ENCODE peak calls at places on chromosome 15, in seven cellular contexts. O is sigmoid colon, M is H1, E is HepG2, D is HCT116, V is breast epithelium, J is stomach. L is an unnamed sample.

GRCh38 chr15:78101423-78102105 is 9.2 kb downstream of the SH2D7 start:
- DNase-seq in V (no peak), M (no peak), E (no peak), D (no peak), J (no peak), O (peak; percentile 36), L (no peak)

GRCh38 chr15:47844437-47844836 is 127.1 kb downstream of the SEMA6D start:
- DNase-seq in E (no peak), J (no peak), M (no peak), D (no peak), V (no peak), O (no peak), L (no peak)

GRCh38 chr15:76987896-76988860 is 6.7 kb upstream of the PSTPIP1 start:
- DNase-seq in J (no peak), D (no peak), V (no peak), O (peak; percentile 80), M (no peak), E (no peak), L (no peak)

GRCh38 chr15:90834626-90835025 is 33.8 kb upstream of the FURIN start:
- DNase-seq in E (no peak), D (no peak), M (no peak), J (no peak), V (no peak), O (no peak), L (no peak)

GRCh38 chr15:70327328-70328136 is 229.8 kb upstream of the TLE3 start:
- DNase-seq in V (no peak), D (no peak), M (peak; percentile 39), O (no peak), E (no peak), J (no peak), L (no peak)

GRCh38 chr15:84970832-84971231 is 10.8 kb upstream of the PDE8A start:
- DNase-seq in M (no peak), E (no peak), D (no peak), O (no peak), V (no peak), J (no peak), L (no peak)

GRCh38 chr15:66765478-66766281 is 63.6 kb downstream of the SMAD6 start:
- DNase-seq in E (peak; percentile 93), M (no peak), V (peak; percentile 72), O (peak; percentile 60), D (peak; percentile 81), J (peak; percentile 97), L (no peak)

GRCh38 chr15:79769081-79769481 is 127.7 kb downstream of the MTHFS start:
- DNase-seq in D (peak; percentile 10), O (no peak), J (no peak), M (no peak), V (no peak), E (peak; percentile 19), L (no peak)

GRCh38 chr15:47439146-47439869 is 278.0 kb upstream of the SEMA6D start:
- DNase-seq in J (no peak), O (no peak), D (no peak), E (no peak), V (no peak), M (no peak), L (no peak)

GRCh38 chr15:31433101-31433500 is 106.5 kb downstream of the KLF13 start:
- DNase-seq in M (no peak), O (no peak), V (no peak), J (no peak), D (no peak), E (no peak), L (no peak)

GRCh38 chr15:90145259-90145658 is 43.0 kb upstream of the IDH2 start:
- DNase-seq in E (no peak), J (no peak), M (no peak), V (no peak), D (no peak), O (no peak), L (no peak)

GRCh38 chr15:27271258-27271657 is 300.3 kb downstream of the GABRG3 start:
- DNase-seq in D (no peak), V (no peak), M (peak; percentile 64), E (no peak), O (no peak), J (no peak), L (peak; percentile 57)

GRCh38 chr15:75809986-75810750 is 33.1 kb upstream of the UBE2Q2 start:
- DNase-seq in V (no peak), M (peak; percentile 72), J (peak; percentile 34), D (peak; percentile 45), O (no peak), E (peak; percentile 44), L (no peak)

GRCh38 chr15:80093854-80094418 is 34.5 kb downstream of the ZFAND6 start:
- DNase-seq in V (no peak), O (peak; percentile 82), D (no peak), J (peak; percentile 53), M (no peak), E (no peak), L (peak; percentile 65)

GRCh38 chr15:82933576-82933975 is 18.9 kb downstream of the HOMER2 start:
- DNase-seq in O (no peak), J (no peak), V (no peak), D (no peak), M (no peak), E (no peak), L (no peak)

GRCh38 chr15:90126457-90127435 is 24.5 kb upstream of the IDH2 start:
- DNase-seq in D (no peak), V (no peak), J (peak; percentile 70), M (peak; percentile 71), O (peak; percentile 63), E (peak; percentile 64), L (peak; percentile 55)

GRCh38 chr15:99016680-99017321 is 9.2 kb upstream of the PGPEP1L start:
- DNase-seq in M (peak; percentile 41), V (no peak), E (no peak), J (no peak), O (no peak), D (no peak), L (no peak)
- TF ChIP-seq POLR2AphosphoS5 in M (no peak), V (no peak), E (no peak), J (no peak), O (peak; percentile 10), D (no peak), L (no peak)

GRCh38 chr15:101651753-101652097 is 456 bp downstream of the TM2D3 start:
- DNase-seq in M (no peak), V (peak; percentile 54), E (peak; percentile 21), D (no peak), O (no peak), J (no peak), L (no peak)

GRCh38 chr15:101652783-101653430 is 726 bp upstream of the TM2D3 start:
- DNase-seq in E (no peak), D (no peak), M (no peak), O (peak; percentile 72), V (no peak), J (no peak), L (no peak)

GRCh38 chr15:101650145-101650544 is 2.0 kb downstream of the TM2D3 start:
- DNase-seq in E (no peak), V (no peak), D (no peak), M (no peak), O (no peak), J (no peak), L (no peak)

GRCh38 chr15:101654191-101654590 is 2.0 kb upstream of the TM2D3 start:
- DNase-seq in J (no peak), M (no peak), V (no peak), D (no peak), E (no peak), O (no peak), L (no peak)

GRCh38 chr15:101652098-101652782 is at the start of gene TM2D3:
- DNase-seq in J (peak; percentile 95), O (peak; percentile 96), V (peak; percentile 92), M (peak; percentile 94), D (peak; percentile 73), E (peak; percentile 80), L (peak; percentile 95)
- TF ChIP-seq POLR2A in J (peak; percentile 34), O (peak; percentile 83), V (peak; percentile 90), M (peak; percentile 75), D (peak; percentile 84), E (peak; percentile 94), L (peak; percentile 16)

DNA sequence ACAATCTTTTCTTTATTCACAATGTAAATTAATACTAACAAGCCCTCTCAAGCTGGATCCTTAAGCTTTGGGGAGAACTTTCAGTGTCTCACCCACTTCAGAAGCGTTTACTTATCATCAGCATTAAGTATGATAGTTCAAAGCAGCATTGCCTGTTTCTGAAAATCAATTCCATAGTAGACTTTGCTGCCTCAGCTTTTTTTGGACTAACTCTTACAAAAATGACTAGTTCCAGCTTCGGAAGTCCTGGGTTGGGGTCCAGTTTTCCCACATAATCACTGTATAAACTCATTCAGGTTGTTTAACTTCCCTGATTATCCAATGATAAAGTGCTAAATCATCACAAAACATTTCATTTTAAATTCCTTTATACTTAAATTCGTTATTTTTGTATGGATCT is 114.4 kb downstream of the NR2F2 start:
- DNase-seq in J (no peak), V (no peak), D (no peak), O (no peak), M (no peak), E (no peak), L (no peak)
- H3K27me3 ChIP-seq in J (no peaks in the 10 kb centered on the region), V (peaks cover 9% of the 10 kb centered on the region), D (peaks cover 47% of the 10 kb centered on the region), O (no peaks in the 10 kb centered on the region), M (peaks cover 1% of the 10 kb centered on the region), E (no peaks in the 10 kb centered on the region), L (no peaks in the 10 kb centered on the region)

GRCh38 chr15:100167884-100168375 is 173.8 kb downstream of the ADAMTS17 start:
- DNase-seq in E (no peak), V (no peak), D (no peak), J (no peak), M (no peak), O (no peak), L (no peak)
- TF ChIP-seq POLR2AphosphoS5 in E (no peak), V (no peak), D (no peak), J (no peak), M (no peak), O (peak; percentile 25), L (no peak)

DNA sequence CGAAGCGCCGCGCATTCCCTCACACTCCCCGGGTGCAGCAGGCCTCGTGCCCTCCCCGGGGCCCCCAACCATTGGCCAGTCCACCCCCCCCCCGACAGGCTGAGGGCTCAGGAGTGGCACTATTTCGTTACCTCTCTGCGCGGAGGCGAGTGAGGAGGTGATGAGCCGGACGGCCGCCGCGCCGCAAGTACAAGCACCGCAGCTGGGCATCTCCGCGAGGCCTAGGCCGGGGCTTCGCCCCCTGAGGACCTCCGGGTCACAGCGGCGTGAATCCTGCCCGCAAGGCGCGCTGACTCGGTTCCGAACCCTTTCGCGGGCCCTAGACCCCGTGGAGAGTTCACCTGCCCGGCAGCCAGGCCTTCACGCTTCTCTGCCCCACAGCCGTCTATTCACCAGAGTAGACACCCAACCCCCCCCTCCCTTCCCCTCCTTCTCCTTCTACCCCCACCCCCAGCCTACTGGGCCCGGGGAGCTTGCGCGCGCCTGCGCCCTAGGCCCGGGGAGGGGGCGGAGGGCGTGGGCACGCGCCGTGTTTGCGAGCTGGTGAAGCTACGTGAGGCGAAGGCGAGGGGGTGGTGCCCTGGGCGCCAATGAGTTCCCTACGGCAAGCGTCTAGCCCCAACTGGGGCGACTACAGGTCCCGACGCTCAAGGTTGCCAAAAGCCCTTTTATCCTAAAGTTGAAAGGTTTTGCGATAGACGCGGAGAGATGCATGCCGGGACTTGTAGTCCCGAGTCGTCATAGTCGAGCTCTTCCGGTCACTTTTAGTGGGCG is at the start of gene CLPX:
- DNase-seq in J (peak; percentile 94), O (peak; percentile 97), E (peak; percentile 96), V (peak; percentile 84), D (peak; percentile 92), M (peak; percentile 87), L (peak; percentile 95)
- TF ChIP-seq POLR2A in J (peak; percentile 26), O (peak; percentile 74), E (peak; percentile 80), V (peak; percentile 44), D (peak; percentile 24), M (peak; percentile 86), L (peak; percentile 76)

GRCh38 chr15:51095681-51096331 is 1.1 kb upstream of the TNFAIP8L3 start:
- DNase-seq in M (no peak), J (no peak), D (no peak), E (no peak), V (no peak), O (no peak), L (no peak)
- H3K27me3 ChIP-seq in M (peaks cover 16% of the 10 kb centered on the region), J (peaks cover 46% of the 10 kb centered on the region), D (no peaks in the 10 kb centered on the region), E (no peaks in the 10 kb centered on the region), V (peaks cover 31% of the 10 kb centered on the region), O (peaks cover 12% of the 10 kb centered on the region), L (peaks cover 12% of the 10 kb centered on the region)

L was measured in upper lobe of left lung.